ENCODE peak calls at places on chromosomes 13 and 19, in four cellular contexts. J is breast epithelium, F is right atrium auricular region, V is H9. O is an unnamed sample.

GRCh38 chr19:7705387-7706187 is 3.7 kb upstream of the FCER2 start:
- DNase-seq in J (peak), V (no peak), F (peak), O (no peak)

GRCh38 chr19:13102666-13103584 is at the start of gene LYL1:
- DNase-seq in J (no peak), V (peak), F (peak), O (peak)

GRCh38 chr19:44648536-44649370 is 5.0 kb downstream of the PVR start:
- DNase-seq in J (no peak), V (no peak), F (peak), O (no peak)

GRCh38 chr19:41706741-41707501 is 1.5 kb upstream of the CEACAM5 start:
- DNase-seq in J (no peak), V (peak), F (no peak), O (peak)

GRCh38 chr19:17862711-17863519 is 3.2 kb downstream of the RPL18A start:
- DNase-seq in V (no peak), J (no peak), F (no peak), O (no peak)

GRCh38 chr19:13033244-13033643 is 38.0 kb downstream of the NFIX start:
- DNase-seq in J (no peak), V (no peak), F (no peak), O (no peak)

GRCh38 chr19:28737526-28737925 is 475.4 kb downstream of the UQCRFS1 start:
- DNase-seq in V (no peak), F (no peak), J (no peak), O (no peak)

GRCh38 chr19:23832717-23833327 is 74.1 kb upstream of the ZNF681 start:
- DNase-seq in J (no peak), F (no peak), V (no peak), O (no peak)

GRCh38 chr19:18157465-18158063 is 4.6 kb downstream of the PIK3R2 start:
- DNase-seq in F (no peak), V (peak), J (peak), O (peak)

GRCh38 chr19:38252935-38253691 is 3.1 kb downstream of the PPP1R14A start:
- DNase-seq in J (peak), V (no peak), F (no peak), O (peak)

GRCh38 chr13:66926200-66926850 is 303.8 kb downstream of the PCDH9 start:
- DNase-seq in F (no peak), J (no peak), V (no peak), O (no peak)

GRCh38 chr19:31511098-31511497 is 161.9 kb upstream of the TSHZ3 start:
- DNase-seq in V (no peak), F (no peak), J (no peak), O (no peak)

GRCh38 chr13:42996584-42996983 is 4.5 kb upstream of the EPSTI1 start:
- DNase-seq in F (no peak), J (no peak), V (no peak), O (no peak)

GRCh38 chr19:870314-870713 is 10.8 kb downstream of the CFD start:
- DNase-seq in V (no peak), F (no peak), J (no peak), O (no peak)

GRCh38 chr13:72062566-72062965 is 195.6 kb upstream of the DACH1 start:
- DNase-seq in F (no peak), V (peak), J (no peak), O (no peak)

GRCh38 chr13:109172099-109172498 is 542.7 kb downstream of the MYO16 start:
- DNase-seq in V (no peak), J (no peak), F (no peak), O (no peak)

GRCh38 chr19:15025237-15025636 is 24.0 kb upstream of the CASP14 start:
- DNase-seq in V (no peak), F (no peak), J (peak), O (no peak)

GRCh38 chr19:17255150-17255621 is 9.4 kb downstream of the USHBP1 start:
- DNase-seq in V (peak), J (no peak), F (no peak), O (no peak)

GRCh38 chr19:45613926-45614725 is 12.1 kb upstream of the GPR4 start:
- DNase-seq in J (no peak), F (no peak), V (no peak), O (no peak)

GRCh38 chr13:29453657-29454056 is 141.8 kb downstream of the SLC7A1 start:
- DNase-seq in J (no peak), F (no peak), V (no peak), O (no peak)

GRCh38 chr19:1990230-1991017 is 25.1 kb downstream of the BTBD2 start:
- DNase-seq in J (no peak), V (no peak), F (no peak), O (no peak)

GRCh38 chr13:74438911-74439310 is 304.7 kb upstream of the KLF12 start:
- DNase-seq in J (no peak), V (no peak), F (no peak), O (no peak)

DNA sequence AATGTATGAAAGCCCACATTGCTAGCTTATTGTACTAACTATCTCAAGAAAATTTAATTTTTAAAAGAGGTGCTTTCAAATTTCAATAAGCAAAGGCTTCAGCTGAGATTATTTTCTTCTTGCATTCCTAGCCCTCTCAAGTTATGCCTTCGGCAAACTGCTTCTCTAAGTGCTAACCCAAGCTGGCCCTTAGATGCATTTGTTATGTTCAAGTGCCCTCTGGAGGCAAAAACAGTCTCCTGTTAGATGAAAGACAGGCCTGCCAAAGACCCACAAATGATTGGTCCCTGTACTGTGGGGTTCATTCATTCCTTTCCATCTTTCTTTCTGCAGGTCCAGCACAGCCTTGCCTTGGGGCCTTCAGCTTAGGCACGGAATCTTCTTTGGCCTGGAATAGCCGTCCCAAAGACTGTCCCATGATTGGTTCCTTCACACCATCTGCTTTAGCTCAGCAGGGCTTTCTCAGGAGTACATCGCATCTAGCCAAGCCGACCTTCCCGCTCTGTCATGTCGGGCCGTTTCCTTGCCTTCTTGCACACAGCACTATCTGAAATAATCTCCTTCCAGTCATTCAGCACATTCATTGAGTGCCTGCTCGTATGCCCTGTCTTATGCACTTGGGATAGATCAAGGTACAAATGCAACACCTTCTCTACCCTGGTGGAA is 26.4 kb upstream of the TPTE2 start:
- DNase-seq in V (no peak), J (no peak), F (no peak), O (no peak)
- TF ChIP-seq CTCF in V (peak), J (peak), F (peak), O (no peak)

GRCh38 chr19:50204081-50204428 is 633 bp downstream of the MYH14 start:
- DNase-seq in J (no peak), F (no peak), V (no peak), O (no peak)

GRCh38 chr19:50207730-50208129 is 4.3 kb downstream of the MYH14 start:
- DNase-seq in F (no peak), J (no peak), V (no peak), O (no peak)

GRCh38 chr19:50204811-50205675 is 1.6 kb downstream of the MYH14 start:
- DNase-seq in V (peak), J (peak), F (no peak), O (peak)

GRCh38 chr19:50206191-50206590 is 2.8 kb downstream of the MYH14 start:
- DNase-seq in V (no peak), J (no peak), F (no peak), O (no peak)

GRCh38 chr19:50205681-50206138 is 2.3 kb downstream of the MYH14 start:
- DNase-seq in V (peak), J (peak), F (no peak), O (no peak)
- TF ChIP-seq CTCF in V (peak), J (peak), F (no peak), O (no peak)

DNA sequence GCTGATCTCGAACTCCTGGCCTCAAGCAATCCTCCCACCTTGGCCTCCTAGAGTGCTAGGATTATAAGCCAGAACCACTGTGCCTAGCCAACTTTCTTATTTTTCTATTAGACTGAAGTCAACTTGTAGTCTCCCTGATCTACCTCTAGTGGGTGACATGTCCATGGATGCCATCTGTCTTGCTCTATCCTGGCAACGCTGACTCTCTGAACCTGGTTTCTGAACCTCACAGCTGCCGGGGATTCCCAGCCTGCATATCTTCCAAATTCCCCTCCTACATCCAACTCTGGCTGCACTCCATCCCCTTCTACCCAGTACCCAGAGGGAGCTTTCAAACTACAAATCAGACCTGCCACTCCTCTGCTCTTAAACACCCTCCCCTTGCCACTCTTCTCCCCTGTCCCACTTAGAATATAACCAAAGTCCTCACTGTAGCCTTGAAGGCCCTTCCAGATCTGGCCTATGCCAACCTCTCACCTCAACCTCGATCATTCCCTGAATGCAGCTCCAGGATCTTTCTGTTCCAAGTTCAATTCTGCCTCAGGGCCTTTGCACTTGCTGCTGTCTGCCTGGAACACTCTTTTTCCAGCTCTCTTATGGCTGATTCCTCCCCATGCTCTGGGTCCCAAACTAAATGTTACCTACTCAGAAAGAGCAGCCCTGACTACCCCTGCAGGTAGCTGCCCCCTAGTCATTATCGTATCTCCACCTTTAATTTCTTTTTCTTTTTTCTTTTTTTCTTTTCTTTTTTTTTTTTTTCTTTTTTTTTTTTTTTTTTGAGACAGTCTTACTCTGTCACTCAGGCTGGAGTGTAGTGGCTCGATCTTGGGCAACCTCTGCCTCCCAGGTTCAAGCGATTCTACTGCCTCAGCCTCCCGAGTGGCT is 2.2 kb downstream of the CLIP3 start:
- DNase-seq in J (no peak), F (no peak), V (no peak), O (no peak)
- TF ChIP-seq CTCF in J (no peak), F (no peak), V (no peak), O (no peak)

GRCh38 chr13:100987993-100988392 is 313.4 kb upstream of the TMTC4 start:
- DNase-seq in F (no peak), J (no peak), V (peak), O (no peak)
- TF ChIP-seq CTCF in F (no peak), J (no peak), V (peak), O (no peak)

GRCh38 chr13:49539313-49539712 is 43.6 kb downstream of the PHF11 start:
- DNase-seq in V (no peak), F (no peak), J (no peak), O (no peak)
- TF ChIP-seq CTCF in V (no peak), F (no peak), J (no peak), O (no peak)

DNA sequence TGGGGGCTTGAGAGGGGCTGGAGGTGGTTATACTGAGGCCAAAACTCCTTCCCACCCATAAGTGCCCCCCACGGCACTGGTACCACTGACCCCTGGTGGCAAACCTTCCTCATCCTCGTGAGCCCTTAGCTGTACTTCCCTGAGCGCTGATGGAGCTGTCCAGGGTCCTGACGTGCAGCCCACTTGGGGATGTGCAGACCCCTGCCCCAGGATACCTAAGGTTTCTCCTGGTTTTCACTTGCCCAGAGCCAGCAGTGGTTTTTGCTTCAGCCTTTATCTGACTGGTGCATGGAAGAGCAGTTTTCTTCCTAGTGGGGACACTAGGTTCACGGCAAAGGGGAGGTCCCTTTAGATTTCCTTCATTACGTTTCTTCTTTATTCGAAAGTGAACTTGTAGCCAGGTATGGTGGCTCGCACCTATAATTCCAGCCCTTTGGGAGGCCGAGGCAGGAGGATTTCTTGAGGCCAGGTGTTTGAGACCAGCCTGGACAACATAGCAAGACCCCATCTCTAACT is 28.7 kb upstream of the KCTD15 start:
- DNase-seq in J (no peak), V (peak), F (no peak), O (no peak)
- TF ChIP-seq CTCF in J (no peak), V (peak), F (peak), O (no peak)

GRCh38 chr13:82747331-82747730 is 1134.9 kb downstream of the SLITRK1 start:
- DNase-seq in V (no peak), J (no peak), F (no peak), O (no peak)
- TF ChIP-seq CTCF in V (no peak), J (no peak), F (no peak), O (no peak)

GRCh38 chr13:40770934-40771618 is at the start of gene MRPS31:
- DNase-seq in J (peak), F (peak), V (peak), O (peak)
- TF ChIP-seq CTCF in J (no peak), F (no peak), V (no peak), O (no peak)

O was measured in glutamatergic neuron.